ENCODE peak calls at places on chromosome 1, in nine cellular contexts. One of them, this sample, is unnamed.

GRCh38 chr1:44168520-44169098 is 27.2 kb upstream of the KLF18 start:
- DNase-seq in endothelial cell: no peak
- DNase-seq in hippocampal formation: no peak
- DNase-seq in T-helper 22 cell: no peak
- DNase-seq in NCI-H2081: no peak
- DNase-seq in upper lobe of right lung: no peak
- DNase-seq in left kidney: no peak
- DNase-seq in spleen: no peak
- DNase-seq in GM13976: no peak
- DNase-seq in this sample: no peak

GRCh38 chr1:38812981-38813380 is 46.6 kb downstream of the RRAGC start:
- DNase-seq in endothelial cell: no peak
- DNase-seq in hippocampal formation: no peak
- DNase-seq in T-helper 22 cell: no peak
- DNase-seq in NCI-H2081: no peak
- DNase-seq in upper lobe of right lung: no peak
- DNase-seq in left kidney: no peak
- DNase-seq in spleen: no peak
- DNase-seq in GM13976: no peak
- DNase-seq in this sample: no peak

GRCh38 chr1:218480137-218480536 is 135.0 kb downstream of the TGFB2 start:
- DNase-seq in endothelial cell: no peak
- DNase-seq in hippocampal formation: no peak
- DNase-seq in T-helper 22 cell: no peak
- DNase-seq in NCI-H2081: no peak
- DNase-seq in upper lobe of right lung: no peak
- DNase-seq in left kidney: no peak
- DNase-seq in spleen: no peak
- DNase-seq in GM13976: no peak
- DNase-seq in this sample: no peak

GRCh38 chr1:179952181-179952580 is 2.4 kb upstream of the CEP350 start:
- DNase-seq in endothelial cell: no peak
- DNase-seq in hippocampal formation: no peak
- DNase-seq in T-helper 22 cell: no peak
- DNase-seq in NCI-H2081: no peak
- DNase-seq in upper lobe of right lung: no peak
- DNase-seq in left kidney: no peak
- DNase-seq in spleen: no peak
- DNase-seq in GM13976: no peak
- DNase-seq in this sample: no peak

GRCh38 chr1:33957854-33958253 is 94.0 kb downstream of the HMGB4 start:
- DNase-seq in endothelial cell: no peak
- DNase-seq in hippocampal formation: peak; percentile 45
- DNase-seq in T-helper 22 cell: no peak
- DNase-seq in NCI-H2081: no peak
- DNase-seq in upper lobe of right lung: no peak
- DNase-seq in left kidney: peak; percentile 19
- DNase-seq in spleen: no peak
- DNase-seq in GM13976: no peak
- DNase-seq in this sample: no peak

GRCh38 chr1:33273961-33274371 is 17.7 kb downstream of the ZNF362 start:
- DNase-seq in endothelial cell: no peak
- DNase-seq in hippocampal formation: no peak
- DNase-seq in T-helper 22 cell: no peak
- DNase-seq in NCI-H2081: no peak
- DNase-seq in upper lobe of right lung: peak; percentile 21
- DNase-seq in left kidney: no peak
- DNase-seq in spleen: no peak
- DNase-seq in GM13976: no peak
- DNase-seq in this sample: no peak

GRCh38 chr1:78237364-78237916 is 191.7 kb downstream of the GIPC2 start:
- DNase-seq in endothelial cell: no peak
- DNase-seq in hippocampal formation: no peak
- DNase-seq in T-helper 22 cell: no peak
- DNase-seq in NCI-H2081: no peak
- DNase-seq in upper lobe of right lung: peak; percentile 72
- DNase-seq in left kidney: no peak
- DNase-seq in spleen: no peak
- DNase-seq in GM13976: no peak
- DNase-seq in this sample: no peak

GRCh38 chr1:184118051-184118450 is 66.5 kb downstream of the TSEN15 start:
- DNase-seq in endothelial cell: no peak
- DNase-seq in hippocampal formation: no peak
- DNase-seq in T-helper 22 cell: no peak
- DNase-seq in NCI-H2081: no peak
- DNase-seq in upper lobe of right lung: no peak
- DNase-seq in left kidney: peak; percentile 70
- DNase-seq in spleen: no peak
- DNase-seq in GM13976: no peak
- DNase-seq in this sample: no peak

GRCh38 chr1:225474439-225474985 is 46.7 kb upstream of the LBR start:
- DNase-seq in endothelial cell: no peak
- DNase-seq in hippocampal formation: no peak
- DNase-seq in T-helper 22 cell: no peak
- DNase-seq in NCI-H2081: no peak
- DNase-seq in upper lobe of right lung: peak; percentile 59
- DNase-seq in left kidney: no peak
- DNase-seq in spleen: no peak
- DNase-seq in GM13976: no peak
- DNase-seq in this sample: no peak

GRCh38 chr1:11569551-11569950 is 84.7 kb downstream of the FBXO2 start:
- DNase-seq in endothelial cell: no peak
- DNase-seq in hippocampal formation: no peak
- DNase-seq in T-helper 22 cell: no peak
- DNase-seq in NCI-H2081: no peak
- DNase-seq in upper lobe of right lung: no peak
- DNase-seq in left kidney: peak; percentile 51
- DNase-seq in spleen: peak; percentile 60
- DNase-seq in GM13976: no peak
- DNase-seq in this sample: no peak

GRCh38 chr1:195584870-195585624 is 1023.2 kb downstream of the KCNT2 start:
- DNase-seq in endothelial cell: no peak
- DNase-seq in hippocampal formation: no peak
- DNase-seq in T-helper 22 cell: no peak
- DNase-seq in NCI-H2081: no peak
- DNase-seq in upper lobe of right lung: no peak
- DNase-seq in left kidney: no peak
- DNase-seq in spleen: peak; percentile 27
- DNase-seq in GM13976: no peak
- DNase-seq in this sample: no peak

GRCh38 chr1:66197785-66198184 is 336.2 kb upstream of the SGIP1 start:
- DNase-seq in endothelial cell: no peak
- DNase-seq in hippocampal formation: peak; percentile 68
- DNase-seq in T-helper 22 cell: no peak
- DNase-seq in NCI-H2081: no peak
- DNase-seq in upper lobe of right lung: no peak
- DNase-seq in left kidney: peak; percentile 16
- DNase-seq in spleen: no peak
- DNase-seq in GM13976: no peak
- DNase-seq in this sample: no peak

GRCh38 chr1:48177257-48177656 is 45.3 kb upstream of the SLC5A9 start:
- DNase-seq in endothelial cell: peak; percentile 57
- DNase-seq in hippocampal formation: no peak
- DNase-seq in T-helper 22 cell: no peak
- DNase-seq in NCI-H2081: no peak
- DNase-seq in upper lobe of right lung: no peak
- DNase-seq in left kidney: no peak
- DNase-seq in spleen: peak; percentile 73
- DNase-seq in GM13976: no peak
- DNase-seq in this sample: no peak

GRCh38 chr1:114008352-114009041 is 29.2 kb downstream of the OLFML3 start:
- DNase-seq in endothelial cell: no peak
- DNase-seq in hippocampal formation: no peak
- DNase-seq in T-helper 22 cell: no peak
- DNase-seq in NCI-H2081: no peak
- DNase-seq in upper lobe of right lung: no peak
- DNase-seq in left kidney: no peak
- DNase-seq in spleen: no peak
- DNase-seq in GM13976: no peak
- DNase-seq in this sample: no peak

GRCh38 chr1:229388876-229389580 is 44.9 kb downstream of the ACTA1 start:
- DNase-seq in endothelial cell: no peak
- DNase-seq in hippocampal formation: no peak
- DNase-seq in T-helper 22 cell: no peak
- DNase-seq in NCI-H2081: no peak
- DNase-seq in upper lobe of right lung: no peak
- DNase-seq in left kidney: no peak
- DNase-seq in spleen: no peak
- DNase-seq in GM13976: no peak
- DNase-seq in this sample: no peak

GRCh38 chr1:155307247-155307740 is 1.4 kb upstream of the FDPS start:
- DNase-seq in endothelial cell: no peak
- DNase-seq in hippocampal formation: no peak
- DNase-seq in T-helper 22 cell: no peak
- DNase-seq in NCI-H2081: peak; percentile 48
- DNase-seq in upper lobe of right lung: no peak
- DNase-seq in left kidney: peak; percentile 75
- DNase-seq in spleen: no peak
- DNase-seq in GM13976: no peak
- DNase-seq in this sample: no peak